ENCODE peak calls at places on chromosome 21, in four cellular contexts. Z is cerebellar nuclear complex; J is CD4-positive, alpha-beta T cell; X is mucosa of gallbladder. C is an unnamed sample.

GRCh38 chr21:31873696-31874599 is 1.1 kb downstream of the HUNK start:
- DNase-seq in X (peak; percentile 39), J (no peak), Z (no peak), C (peak; percentile 22)

GRCh38 chr21:46402421-46402820 is 56.3 kb upstream of the DIP2A start:
- DNase-seq in X (no peak), J (no peak), Z (no peak), C (no peak)

GRCh38 chr21:34640858-34641257 is 25.9 kb upstream of the RCAN1 start:
- DNase-seq in Z (no peak), X (no peak), J (no peak), C (no peak)

GRCh38 chr21:37845535-37845934 is 70.7 kb downstream of the KCNJ6 start:
- DNase-seq in Z (no peak), J (no peak), X (no peak), C (no peak)

GRCh38 chr21:28758042-28758882 is 234.4 kb downstream of the LTN1 start:
- DNase-seq in X (no peak), J (no peak), Z (no peak), C (no peak)

GRCh38 chr21:40752125-40752524 is 94.8 kb downstream of the DSCAM start:
- DNase-seq in Z (no peak), J (no peak), X (no peak), C (no peak)

GRCh38 chr21:17495680-17496079 is 17.2 kb upstream of the CXADR start:
- DNase-seq in J (no peak), X (no peak), Z (no peak), C (no peak)

GRCh38 chr21:45698493-45698947 is 55.0 kb downstream of the PCBP3 start:
- DNase-seq in J (no peak), Z (peak; percentile 29), X (no peak), C (no peak)

GRCh38 chr21:20721151-20721550 is 277.1 kb upstream of the NCAM2 start:
- DNase-seq in X (no peak), Z (no peak), J (no peak), C (no peak)

GRCh38 chr21:15731243-15731613 is 1.4 kb downstream of the USP25 start:
- DNase-seq in J (no peak), X (no peak), Z (no peak), C (no peak)

GRCh38 chr21:36887983-36888382 is 78.5 kb downstream of the HLCS start:
- DNase-seq in J (no peak), Z (no peak), X (no peak), C (no peak)

GRCh38 chr21:43190544-43191340 is 21.9 kb downstream of the CRYAA start:
- DNase-seq in X (no peak), J (no peak), Z (no peak), C (no peak)

GRCh38 chr21:45286671-45287437 is 841 bp downstream of the POFUT2 start:
- DNase-seq in J (no peak), Z (no peak), X (no peak), C (no peak)

GRCh38 chr21:42350899-42351543 is at the start of gene TFF2:
- DNase-seq in X (no peak), J (no peak), Z (no peak), C (no peak)

GRCh38 chr21:34333150-34333739 is 30.6 kb upstream of the KCNE2 start:
- DNase-seq in J (no peak), X (no peak), Z (no peak), C (no peak)

GRCh38 chr21:25964009-25964408 is 206.6 kb downstream of the APP start:
- DNase-seq in J (no peak), X (no peak), Z (no peak), C (no peak)

GRCh38 chr21:42219606-42220137 is 732 bp downstream of the ABCG1 start:
- DNase-seq in Z (no peak), X (no peak), J (peak; percentile 19), C (peak; percentile 23)

GRCh38 chr21:25790122-25790951 is 55.6 kb downstream of the GABPA start:
- DNase-seq in J (no peak), Z (no peak), X (no peak), C (no peak)

GRCh38 chr21:33931799-33932390 is 16.3 kb upstream of the ATP5PO start:
- DNase-seq in J (no peak), X (no peak), Z (no peak), C (no peak)